ENCODE peak calls at places on chromosomes 12 and 14, in seven cellular contexts. C is CD8-positive, alpha-beta T cell; T is mammary epithelial cell; E is testis; I is transverse colon; L is effector memory CD4-positive, alpha-beta T cell; Z is dorsolateral prefrontal cortex. H is an unnamed sample.

GRCh38 chr14:52073251-52073650 is 4.4 kb upstream of the NID2 start:
- DNase-seq in T (no peak), L (no peak), C (no peak), I (no peak), E (no peak), Z (no peak), H (no peak)

GRCh38 chr12:98224584-98225221 is 290.7 kb upstream of the TMPO start:
- DNase-seq in C (no peak), I (no peak), T (no peak), Z (no peak), L (no peak), E (no peak), H (no peak)

GRCh38 chr12:79566452-79566851 is 124.3 kb downstream of the PAWR start:
- DNase-seq in Z (no peak), C (no peak), I (no peak), E (no peak), L (no peak), T (peak; percentile 24), H (peak; percentile 84)

GRCh38 chr14:20455355-20456300 is 602 bp downstream of the APEX1 start:
- DNase-seq in T (peak; percentile 86), Z (no peak), C (no peak), I (no peak), E (no peak), L (no peak), H (peak; percentile 55)

GRCh38 chr12:119841433-119842210 is 35.5 kb downstream of the CIT start:
- DNase-seq in E (no peak), T (peak; percentile 29), I (no peak), L (no peak), C (no peak), Z (no peak), H (no peak)

GRCh38 chr12:53219116-53219955 is 12.3 kb upstream of the ITGB7 start:
- DNase-seq in I (no peak), Z (no peak), E (no peak), T (peak; percentile 47), L (peak; percentile 26), C (no peak), H (no peak)

GRCh38 chr12:65490193-65490592 is 211.7 kb downstream of the MSRB3 start:
- DNase-seq in I (no peak), Z (no peak), C (no peak), T (peak; percentile 14), E (no peak), L (no peak), H (no peak)

GRCh38 chr12:116694653-116695463 is 43.0 kb downstream of the SPRING1 start:
- DNase-seq in L (no peak), C (no peak), E (no peak), Z (no peak), I (no peak), T (no peak), H (no peak)

GRCh38 chr12:42696424-42697149 is 107.0 kb upstream of the PRICKLE1 start:
- DNase-seq in E (peak; percentile 61), Z (no peak), L (no peak), T (peak; percentile 34), C (no peak), I (peak; percentile 61), H (no peak)
- H3K27ac ChIP-seq in E (no peak overlapping the region), Z (no peak overlapping the region), L (no peak overlapping the region), T (no peak overlapping the region), C (no peak overlapping the region), I (peak overlapping the region; percentile 13), H (no peak overlapping the region)

GRCh38 chr14:103623883-103624482 is 5.0 kb upstream of the KLC1 start:
- DNase-seq in E (no peak), C (no peak), I (peak; percentile 12), Z (no peak), L (no peak), T (no peak), H (no peak)
- H3K27ac ChIP-seq in E (peak overlapping the region; percentile 29), C (no peak overlapping the region), I (no peak overlapping the region), Z (no peak overlapping the region), L (no peak overlapping the region), T (no peak overlapping the region), H (peak overlapping the region; percentile 78)

GRCh38 chr14:99809376-99809775 is 16.2 kb downstream of the EML1 start:
- DNase-seq in T (no peak), C (no peak), L (no peak), E (no peak), Z (peak; percentile 36), I (peak; percentile 52), H (no peak)
- H3K27ac ChIP-seq in T (no peak overlapping the region), C (no peak overlapping the region), L (no peak overlapping the region), E (no peak overlapping the region), Z (no peak overlapping the region), I (peak overlapping the region; percentile 60), H (no peak overlapping the region)

GRCh38 chr12:70830221-70831061 is 90.1 kb downstream of the PTPRR start:
- DNase-seq in E (no peak), C (no peak), L (no peak), T (no peak), Z (no peak), I (no peak), H (no peak)
- H3K27ac ChIP-seq in E (no peak overlapping the region), C (no peak overlapping the region), L (no peak overlapping the region), T (no peak overlapping the region), Z (no peak overlapping the region), I (no peak overlapping the region), H (no peak overlapping the region)

DNA sequence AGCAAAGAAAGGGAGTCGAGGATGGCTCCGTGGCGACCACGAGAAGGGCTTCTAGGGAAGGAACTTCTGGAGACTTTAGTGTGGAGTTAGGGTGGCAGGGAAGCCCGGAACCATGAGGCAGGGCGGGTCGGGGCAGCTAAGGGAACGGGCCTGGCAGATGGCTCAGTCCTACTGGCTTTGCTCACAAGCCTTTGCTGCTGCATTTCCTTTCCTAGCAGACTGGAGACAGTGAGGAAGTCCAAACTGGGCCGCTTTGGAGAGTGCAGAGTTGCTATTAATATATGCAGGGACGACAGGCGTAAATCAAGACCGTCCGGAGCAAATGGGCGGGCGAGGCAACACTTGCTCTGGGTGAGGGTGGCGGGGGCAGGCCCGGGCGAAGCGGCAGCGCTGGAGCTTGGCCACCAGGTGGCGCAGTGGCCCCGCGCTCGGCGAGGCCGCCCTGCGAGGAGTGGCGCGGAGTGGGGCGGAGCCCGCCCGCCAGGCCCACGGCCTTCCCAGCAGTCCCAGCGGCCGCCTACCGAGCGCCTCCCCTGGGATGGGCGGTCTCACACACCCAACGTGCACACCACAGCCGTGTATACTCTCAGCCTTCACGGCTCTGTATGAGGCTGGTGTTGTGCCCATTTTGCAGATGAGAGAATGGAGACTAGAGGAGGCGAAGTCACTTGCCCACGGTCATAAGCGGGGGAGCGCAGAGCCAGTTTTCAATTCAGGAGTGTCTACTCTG is 24.4 kb upstream of the LRTM2 start:
- DNase-seq in Z (peak; percentile 81), T (peak; percentile 77), I (peak; percentile 96), E (peak; percentile 94), C (peak; percentile 90), L (peak; percentile 88), H (peak; percentile 45)
- H3K27ac ChIP-seq in Z (peak overlapping the region; percentile 72), T (no peak overlapping the region), I (peak overlapping the region; percentile 90), E (peak overlapping the region; percentile 81), C (peak overlapping the region; percentile 54), L (peak overlapping the region; percentile 85), H (no peak overlapping the region)